ENCODE peak calls at places on chromosomes 6 and 20, in eight cellular contexts. A is activated CD4-positive, alpha-beta memory T cell treated with anti-CD3 and anti-CD28 coated beads for 36 hours; O is NCI-H1436; I is stimulated activated CD4-positive, alpha-beta T cell treated with anti-CD3 and anti-CD28 coated beads, Interleukin-2, amount 100 ng/mL, for 48 hours; S is left colon; T is activated T-cell treated with anti-CD3 and anti-CD28 coated beads for 1 hour; Y is RCC 7860; F is posterior cingulate gyrus. C is an unnamed sample.

GRCh38 chr20:14616003-14616402 is 278.6 kb upstream of the FLRT3 start:
- DNase-seq in A (no peak), O (no peak), I (no peak), S (no peak), T (no peak), Y (peak), F (no peak), C (no peak)

GRCh38 chr20:58071991-58072390 is 156.5 kb downstream of the ANKRD60 start:
- DNase-seq in A (no peak), O (no peak), I (no peak), S (no peak), T (no peak), Y (no peak), F (no peak), C (no peak)

GRCh38 chr6:130643361-130643760 is 183.8 kb upstream of the SMLR1 start:
- DNase-seq in A (no peak), O (no peak), I (no peak), S (no peak), T (no peak), Y (no peak), F (no peak), C (no peak)

GRCh38 chr20:251352-251751 is 6.2 kb upstream of the DEFB132 start:
- DNase-seq in A (no peak), O (no peak), I (no peak), S (no peak), T (no peak), Y (no peak), F (no peak), C (no peak)

GRCh38 chr6:41548098-41548840 is 2.1 kb downstream of the FOXP4 start:
- DNase-seq in A (peak), O (no peak), I (peak), S (no peak), T (no peak), Y (no peak), F (no peak), C (no peak)

GRCh38 chr6:17012421-17013225 is 89.2 kb upstream of the STMND1 start:
- DNase-seq in A (no peak), O (no peak), I (no peak), S (peak), T (no peak), Y (no peak), F (peak), C (peak)

GRCh38 chr6:138309695-138310094 is 68.0 kb upstream of the SMIM28 start:
- DNase-seq in A (no peak), O (no peak), I (no peak), S (no peak), T (no peak), Y (no peak), F (no peak), C (no peak)

GRCh38 chr6:62519574-62519973 is 233.5 kb upstream of the KHDRBS2 start:
- DNase-seq in A (no peak), O (no peak), I (no peak), S (no peak), T (no peak), Y (no peak), F (no peak), C (no peak)

GRCh38 chr6:154403803-154404202 is 47.2 kb upstream of the IPCEF1 start:
- DNase-seq in A (peak), O (peak), I (no peak), S (peak), T (no peak), Y (peak), F (no peak), C (no peak)

GRCh38 chr6:112007805-112008204 is 46.1 kb upstream of the CCN6 start:
- DNase-seq in A (no peak), O (no peak), I (no peak), S (no peak), T (no peak), Y (no peak), F (no peak), C (no peak)

GRCh38 chr6:106005954-106006353 is 80.2 kb upstream of the PRDM1 start:
- DNase-seq in A (no peak), O (no peak), I (no peak), S (no peak), T (no peak), Y (no peak), F (no peak), C (no peak)

GRCh38 chr20:53926428-53927028 is 143.9 kb downstream of the BCAS1 start:
- DNase-seq in A (peak), O (peak), I (no peak), S (no peak), T (no peak), Y (peak), F (no peak), C (no peak)

C was measured in frontal cortex.